ENCODE peak calls at places on chromosome 14, in ten cellular contexts. W is astrocyte of the spinal cord; K is upper lobe of left lung; Y is left ventricle myocardium inferior; P is mesothelial cell of epicardium; A is BJ; C is AG09319; T is CD4-positive, alpha-beta T cell; G is A549; E is tibial artery. J is an unnamed sample.

GRCh38 chr14:50667491-50668007 is 557 bp downstream of the SAV1 start:
- DNase-seq in W (no peak), K (peak; percentile 51), Y (no peak), P (no peak), A (no peak), C (no peak), T (peak; percentile 27), G (no peak), E (peak; percentile 67), J (no peak)

GRCh38 chr14:102947321-102948103 is 25.0 kb downstream of the AMN start:
- DNase-seq in W (no peak), K (no peak), Y (no peak), P (no peak), A (no peak), C (no peak), T (no peak), G (no peak), E (no peak), J (no peak)

GRCh38 chr14:76777721-76778120 is 16.5 kb downstream of the VASH1 start:
- DNase-seq in W (no peak), K (no peak), Y (no peak), P (no peak), A (no peak), C (no peak), T (no peak), G (no peak), E (no peak), J (no peak)

GRCh38 chr14:91395998-91396660 is 21.5 kb downstream of the CCDC88C start:
- DNase-seq in W (no peak), K (no peak), Y (no peak), P (no peak), A (no peak), C (no peak), T (no peak), G (no peak), E (no peak), J (no peak)

GRCh38 chr14:56826214-56826613 is 15.9 kb upstream of the OTX2 start:
- DNase-seq in W (no peak), K (no peak), Y (no peak), P (no peak), A (no peak), C (no peak), T (no peak), G (no peak), E (no peak), J (no peak)

GRCh38 chr14:99430491-99430890 is 50.2 kb downstream of the SETD3 start:
- DNase-seq in W (no peak), K (peak; percentile 58), Y (no peak), P (no peak), A (no peak), C (no peak), T (peak; percentile 8), G (peak; percentile 16), E (no peak), J (no peak)

GRCh38 chr14:105602799-105603763 is 76.7 kb downstream of the TMEM121 start:
- DNase-seq in W (no peak), K (no peak), Y (no peak), P (no peak), A (no peak), C (no peak), T (no peak), G (no peak), E (no peak), J (no peak)

GRCh38 chr14:89572566-89573398 is 155.7 kb upstream of the FOXN3 start:
- DNase-seq in W (no peak), K (no peak), Y (no peak), P (no peak), A (no peak), C (no peak), T (no peak), G (no peak), E (no peak), J (no peak)

GRCh38 chr14:57962293-57962996 is 96.6 kb upstream of the SLC35F4 start:
- DNase-seq in W (no peak), K (no peak), Y (no peak), P (no peak), A (no peak), C (no peak), T (no peak), G (no peak), E (no peak), J (no peak)
- TF ChIP-seq CTCF in W (no peak), K (no peak), Y (no peak), P (no peak), A (no peak), C (no peak), T (no peak), G (no peak), E (peak; percentile 27), J (no peak)

GRCh38 chr14:25039933-25040332 is 10.0 kb downstream of the STXBP6 start:
- DNase-seq in W (no peak), K (no peak), Y (no peak), P (no peak), A (no peak), C (no peak), T (no peak), G (no peak), E (no peak), J (no peak)

GRCh38 chr14:25041898-25042297 is 8.0 kb downstream of the STXBP6 start:
- DNase-seq in W (no peak), K (no peak), Y (no peak), P (no peak), A (no peak), C (no peak), T (no peak), G (no peak), E (no peak), J (no peak)

GRCh38 chr14:25041484-25041883 is 8.5 kb downstream of the STXBP6 start:
- DNase-seq in W (no peak), K (no peak), Y (no peak), P (no peak), A (no peak), C (no peak), T (no peak), G (no peak), E (no peak), J (no peak)

GRCh38 chr14:25044299-25044698 is 5.6 kb downstream of the STXBP6 start:
- DNase-seq in W (no peak), K (no peak), Y (no peak), P (no peak), A (no peak), C (no peak), T (no peak), G (no peak), E (no peak), J (no peak)

DNA sequence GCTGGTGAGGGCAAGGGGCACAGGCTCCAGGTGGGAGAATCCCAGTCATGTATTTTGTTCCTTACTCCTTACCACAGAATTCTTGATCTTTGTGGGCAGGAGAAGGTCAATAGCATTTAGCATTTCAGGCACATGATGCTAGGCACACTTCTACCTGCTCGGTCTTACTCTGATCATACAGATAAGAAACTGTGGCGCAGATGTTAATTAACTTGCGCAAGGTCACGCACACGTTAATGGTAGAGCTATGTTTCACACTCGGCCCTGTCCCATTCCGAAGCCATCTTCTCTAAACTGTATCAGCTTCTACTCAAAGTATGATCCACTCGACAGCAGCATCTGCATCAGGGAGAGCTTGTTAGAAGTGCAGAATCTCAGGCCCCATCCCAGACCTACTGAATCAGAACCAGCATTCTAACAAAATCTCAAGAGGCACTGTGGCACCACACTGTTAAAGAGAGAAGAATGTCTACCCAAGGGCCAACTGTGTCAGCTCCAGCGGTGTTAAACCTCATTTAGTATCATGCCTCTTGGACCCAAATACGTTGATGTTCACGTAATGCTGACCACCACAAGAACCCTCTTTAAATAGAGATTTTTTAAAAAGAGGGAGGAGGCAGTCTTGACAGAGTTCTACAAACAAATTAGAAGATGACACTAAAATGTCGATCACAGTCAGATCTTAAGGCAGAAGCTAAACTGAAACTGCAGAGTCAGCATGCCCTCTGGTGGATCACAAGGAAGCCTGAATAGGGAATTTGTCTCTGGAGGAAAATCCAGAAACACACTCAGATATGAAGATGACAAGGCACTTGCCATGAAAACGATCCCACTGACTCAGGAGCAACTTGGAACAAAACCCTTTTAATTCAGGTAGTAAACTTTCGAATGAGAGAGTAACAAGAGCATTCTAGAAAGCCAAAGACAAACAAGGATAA is 7.3 kb downstream of the STXBP6 start:
- DNase-seq in W (peak; percentile 54), K (no peak), Y (no peak), P (no peak), A (no peak), C (no peak), T (no peak), G (peak; percentile 64), E (no peak), J (no peak)
- TF ChIP-seq CTCF in W (peak; percentile 67), K (peak; percentile 50), Y (peak; percentile 67), P (peak; percentile 24), A (peak; percentile 63), C (peak; percentile 53), T (no peak), G (peak; percentile 19), E (peak; percentile 23), J (no peak)

GRCh38 chr14:100576091-100577085 is 10.8 kb downstream of the BEGAIN start:
- DNase-seq in W (no peak), K (no peak), Y (peak; percentile 4), P (no peak), A (no peak), C (no peak), T (no peak), G (no peak), E (peak; percentile 56), J (no peak)

GRCh38 chr14:100575266-100575995 is 11.8 kb downstream of the BEGAIN start:
- DNase-seq in W (no peak), K (no peak), Y (no peak), P (no peak), A (no peak), C (no peak), T (no peak), G (no peak), E (no peak), J (no peak)

GRCh38 chr14:100573757-100574641 is 13.2 kb downstream of the BEGAIN start:
- DNase-seq in W (no peak), K (no peak), Y (no peak), P (no peak), A (no peak), C (no peak), T (no peak), G (no peak), E (no peak), J (no peak)

GRCh38 chr14:100573009-100573756 is 14.0 kb downstream of the BEGAIN start:
- DNase-seq in W (no peak), K (no peak), Y (no peak), P (no peak), A (no peak), C (no peak), T (no peak), G (no peak), E (no peak), J (no peak)

GRCh38 chr14:100574642-100575031 is 12.6 kb downstream of the BEGAIN start:
- DNase-seq in W (no peak), K (no peak), Y (no peak), P (no peak), A (no peak), C (no peak), T (no peak), G (no peak), E (no peak), J (no peak)
- TF ChIP-seq CTCF in W (no peak), K (no peak), Y (no peak), P (no peak), A (no peak), C (no peak), T (no peak), G (no peak), E (no peak), J (no peak)

DNA sequence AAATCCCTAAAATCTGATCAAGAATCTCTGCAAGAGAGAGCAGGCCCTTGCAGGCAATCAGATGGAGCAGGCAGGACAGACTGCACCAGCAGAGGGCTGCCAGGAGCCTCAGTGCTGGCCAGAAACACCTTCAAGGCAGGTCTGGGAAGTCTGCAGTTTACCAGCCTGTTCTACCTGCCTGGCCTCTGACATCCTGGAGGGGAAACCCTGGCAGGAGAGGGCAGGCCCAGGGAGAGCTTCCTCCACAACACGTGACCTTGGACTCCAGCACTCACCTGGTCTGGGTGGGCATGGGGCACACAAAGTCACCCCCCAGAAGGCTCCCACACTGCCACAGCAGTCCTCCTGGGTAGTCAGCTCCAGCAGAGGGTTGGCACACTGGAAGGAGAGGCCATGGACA is 56.0 kb downstream of the ISCA2 start:
- DNase-seq in W (no peak), K (no peak), Y (no peak), P (no peak), A (no peak), C (no peak), T (no peak), G (peak; percentile 42), E (no peak), J (no peak)
- TF ChIP-seq CTCF in W (peak; percentile 41), K (no peak), Y (peak; percentile 41), P (no peak), A (peak; percentile 52), C (peak; percentile 45), T (no peak), G (peak; percentile 24), E (no peak), J (peak; percentile 18)